ENCODE peak calls at places on chromosomes 11 and 22, in nine cellular contexts. R, A, K, J, O, N, F, Q and M are unnamed samples.

GRCh38 chr11:77377734-77378133 is 76.2 kb upstream of the GDPD4 start:
- DNase-seq in R (no peak), A (no peak), K (no peak), J (no peak), O (no peak), N (peak), F (no peak), Q (no peak), M (no peak)

GRCh38 chr11:3880724-3881123 is 25.3 kb downstream of the STIM1 start:
- DNase-seq in R (no peak), A (no peak), K (no peak), J (no peak), O (no peak), N (no peak), F (no peak), Q (no peak), M (no peak)

GRCh38 chr11:35791088-35791958 is 128.7 kb downstream of the TRIM44 start:
- DNase-seq in R (no peak), A (no peak), K (no peak), J (no peak), O (peak), N (no peak), F (no peak), Q (no peak), M (no peak)

GRCh38 chr11:67522338-67522737 is 908 bp downstream of the CABP2 start:
- DNase-seq in R (no peak), A (no peak), K (no peak), J (no peak), O (no peak), N (no peak), F (no peak), Q (no peak), M (no peak)

GRCh38 chr22:22939537-22940368 is 52.1 kb downstream of the IGLL5 start:
- DNase-seq in R (no peak), A (no peak), K (no peak), J (no peak), O (no peak), N (no peak), F (no peak), Q (no peak), M (no peak)

GRCh38 chr22:21641417-21641794 is 696 bp upstream of the SDF2L1 start:
- DNase-seq in R (peak), A (no peak), K (peak), J (no peak), O (peak), N (peak), F (peak), Q (peak), M (peak)

GRCh38 chr11:33068611-33069340 is 29.4 kb downstream of the TCP11L1 start:
- DNase-seq in R (no peak), A (no peak), K (no peak), J (no peak), O (no peak), N (no peak), F (no peak), Q (no peak), M (no peak)

GRCh38 chr11:112625816-112626215 is 335.4 kb upstream of the NCAM1 start:
- DNase-seq in R (no peak), A (no peak), K (no peak), J (no peak), O (no peak), N (no peak), F (no peak), Q (no peak), M (no peak)

GRCh38 chr11:77819921-77820564 is 479 bp downstream of the RSF1 start:
- DNase-seq in R (peak), A (peak), K (peak), J (peak), O (peak), N (peak), F (no peak), Q (peak), M (no peak)

GRCh38 chr11:19742595-19743292 is 30.1 kb downstream of the NAV2 start:
- DNase-seq in R (peak), A (peak), K (peak), J (peak), O (peak), N (peak), F (peak), Q (peak), M (peak)

GRCh38 chr11:91075032-91075695 is 852.3 kb upstream of the CHORDC1 start:
- DNase-seq in R (no peak), A (no peak), K (no peak), J (no peak), O (no peak), N (no peak), F (no peak), Q (no peak), M (no peak)

GRCh38 chr11:57217053-57217452 is 20.0 kb downstream of the APLNR start:
- DNase-seq in R (no peak), A (no peak), K (no peak), J (no peak), O (no peak), N (no peak), F (no peak), Q (no peak), M (no peak)

GRCh38 chr11:41201156-41201555 is 258.3 kb downstream of the LRRC4C start:
- DNase-seq in R (no peak), A (no peak), K (peak), J (peak), O (no peak), N (peak), F (no peak), Q (peak), M (peak)

GRCh38 chr11:60657880-60658279 is 41.5 kb upstream of the MS4A8 start:
- DNase-seq in R (peak), A (no peak), K (peak), J (no peak), O (no peak), N (no peak), F (no peak), Q (no peak), M (no peak)

GRCh38 chr22:36160499-36160942 is at the start of gene APOL3:
- DNase-seq in R (peak), A (peak), K (peak), J (no peak), O (no peak), N (no peak), F (no peak), Q (no peak), M (no peak)

GRCh38 chr11:3816673-3817072 is 8.3 kb downstream of the PGAP2 start:
- DNase-seq in R (no peak), A (no peak), K (no peak), J (no peak), O (no peak), N (no peak), F (no peak), Q (no peak), M (no peak)

GRCh38 chr11:37026326-37026725 is 428.3 kb upstream of the RAG2 start:
- DNase-seq in R (no peak), A (no peak), K (no peak), J (no peak), O (no peak), N (no peak), F (no peak), Q (no peak), M (no peak)

GRCh38 chr11:67371549-67372231 is 1.7 kb downstream of the CLCF1 start:
- DNase-seq in R (no peak), A (no peak), K (no peak), J (no peak), O (no peak), N (no peak), F (no peak), Q (peak), M (peak)

GRCh38 chr11:117980280-117980679 is 5.9 kb upstream of the IL10RA start:
- DNase-seq in R (no peak), A (no peak), K (no peak), J (no peak), O (no peak), N (no peak), F (no peak), Q (no peak), M (no peak)

GRCh38 chr11:71951741-71952310 is 23.0 kb downstream of the RNF121 start:
- DNase-seq in R (no peak), A (no peak), K (no peak), J (no peak), O (no peak), N (no peak), F (no peak), Q (no peak), M (no peak)

GRCh38 chr11:76801736-76802135 is 18.6 kb downstream of the TSKU start:
- DNase-seq in R (no peak), A (no peak), K (no peak), J (no peak), O (no peak), N (no peak), F (no peak), Q (no peak), M (no peak)

GRCh38 chr11:34451053-34451452 is 12.3 kb downstream of the CAT start:
- DNase-seq in R (no peak), A (no peak), K (no peak), J (no peak), O (no peak), N (no peak), F (peak), Q (no peak), M (peak)

GRCh38 chr11:67281552-67282150 is 7.5 kb upstream of the ANKRD13D start:
- DNase-seq in R (no peak), A (peak), K (no peak), J (no peak), O (no peak), N (no peak), F (no peak), Q (no peak), M (no peak)

GRCh38 chr11:66882540-66882939 is 25.7 kb downstream of the LRFN4 start:
- DNase-seq in R (no peak), A (no peak), K (no peak), J (peak), O (peak), N (peak), F (no peak), Q (no peak), M (no peak)

GRCh38 chr11:8091671-8092070 is 10.7 kb downstream of the TUB start:
- DNase-seq in R (no peak), A (no peak), K (no peak), J (no peak), O (no peak), N (no peak), F (no peak), Q (no peak), M (no peak)

GRCh38 chr11:73951797-73952196 is 971 bp downstream of the DNAJB13 start:
- DNase-seq in R (no peak), A (no peak), K (no peak), J (no peak), O (no peak), N (no peak), F (no peak), Q (no peak), M (no peak)

GRCh38 chr11:46555269-46556054 is 38.4 kb downstream of the AMBRA1 start:
- DNase-seq in R (no peak), A (no peak), K (no peak), J (no peak), O (no peak), N (no peak), F (no peak), Q (no peak), M (peak)

GRCh38 chr11:79438631-79439429 is 2.0 kb downstream of the TENM4 start:
- DNase-seq in R (peak), A (no peak), K (no peak), J (peak), O (peak), N (peak), F (no peak), Q (peak), M (no peak)

GRCh38 chr11:65187971-65188461 is 6.3 kb downstream of the CAPN1 start:
- DNase-seq in R (no peak), A (no peak), K (no peak), J (peak), O (no peak), N (no peak), F (no peak), Q (no peak), M (no peak)

GRCh38 chr11:68353118-68353517 is 40.7 kb downstream of the LRP5 start:
- DNase-seq in R (no peak), A (no peak), K (no peak), J (no peak), O (no peak), N (no peak), F (no peak), Q (no peak), M (no peak)